ENCODE peak calls at places on chromosomes 16 and 17, in seven cellular contexts. X is GM04504; J is NCI-H1105; E is SK-N-SH; S is head of caudate nucleus; L is NCI-H226; Z is stimulated activated CD8-positive, alpha-beta memory T cell treated with anti-CD3 and anti-CD28 coated beads, Interleukin-7, amount 100 ng/mL, for 24 hours. F is an unnamed sample.

GRCh38 chr17:74101527-74101926 is 102.0 kb upstream of the RPL38 start:
- DNase-seq in X (no peak), J (no peak), E (no peak), S (no peak), L (no peak), Z (no peak), F (no peak)

GRCh38 chr16:17457513-17457912 is 13.2 kb downstream of the XYLT1 start:
- DNase-seq in X (no peak), J (no peak), E (no peak), S (no peak), L (no peak), Z (no peak), F (no peak)

GRCh38 chr16:76125871-76126270 is 151.3 kb upstream of the CNTNAP4 start:
- DNase-seq in X (no peak), J (no peak), E (no peak), S (no peak), L (no peak), Z (no peak), F (no peak)

GRCh38 chr16:22983614-22984013 is 165.6 kb downstream of the USP31 start:
- DNase-seq in X (no peak), J (no peak), E (no peak), S (no peak), L (no peak), Z (no peak), F (no peak)

GRCh38 chr16:83713597-83713996 is 94.2 kb upstream of the HSBP1 start:
- DNase-seq in X (no peak), J (no peak), E (peak), S (no peak), L (no peak), Z (no peak), F (no peak)

GRCh38 chr17:79618383-79619067 is 7.7 kb upstream of the RBFOX3 start:
- DNase-seq in X (no peak), J (no peak), E (peak), S (peak), L (no peak), Z (no peak), F (no peak)

GRCh38 chr17:82497483-82498405 is 21.8 kb upstream of the FOXK2 start:
- DNase-seq in X (no peak), J (no peak), E (no peak), S (peak), L (no peak), Z (no peak), F (no peak)

GRCh38 chr17:72766761-72767356 is 325.6 kb downstream of the SLC39A11 start:
- DNase-seq in X (no peak), J (no peak), E (no peak), S (no peak), L (peak), Z (no peak), F (no peak)

GRCh38 chr17:37176683-37177082 is 199.1 kb upstream of the C17orf78 start:
- DNase-seq in X (no peak), J (no peak), E (no peak), S (no peak), L (no peak), Z (no peak), F (no peak)

GRCh38 chr17:81914103-81914850 is 3.1 kb upstream of the PCYT2 start:
- DNase-seq in X (no peak), J (no peak), E (no peak), S (no peak), L (no peak), Z (no peak), F (no peak)

GRCh38 chr17:17381438-17382059 is 78.4 kb downstream of the NT5M start:
- DNase-seq in X (no peak), J (no peak), E (no peak), S (no peak), L (no peak), Z (no peak), F (no peak)

GRCh38 chr16:56916571-56917403 is 15.2 kb upstream of the HERPUD1 start:
- DNase-seq in X (no peak), J (no peak), E (no peak), S (no peak), L (no peak), Z (no peak), F (no peak)

GRCh38 chr16:87344931-87345631 is 27.9 kb upstream of the C16orf95 start:
- DNase-seq in X (no peak), J (no peak), E (no peak), S (no peak), L (no peak), Z (no peak), F (no peak)

GRCh38 chr16:4371481-4372314 is at the start of gene VASN:
- DNase-seq in X (no peak), J (no peak), E (peak), S (peak), L (peak), Z (peak), F (no peak)

GRCh38 chr16:6644916-6645315 is 687.7 kb upstream of the RBFOX1 start:
- DNase-seq in X (no peak), J (no peak), E (no peak), S (no peak), L (no peak), Z (no peak), F (no peak)